ENCODE peak calls at places on chromosomes 6 and 20, in seven cellular contexts. N is fibroblast of lung; L is BE2C; B is CD8-positive, alpha-beta T cell; K is bronchial epithelial cell; C is Peyer's patch; P is mesenchymal stem cell. F is an unnamed sample. For H3K36me3, the result is how much of the 10 kb centered on the place peaks cover.

GRCh38 chr6:14724546-14724945 is 521.3 kb upstream of the JARID2 start:
- DNase-seq in B (no peak), C (no peak), P (no peak), L (no peak), K (no peak), N (no peak), F (no peak)

GRCh38 chr6:111628117-111628866 is 22.6 kb upstream of the TRAF3IP2 start:
- DNase-seq in C (no peak), B (no peak), N (peak), L (no peak), P (no peak), K (no peak), F (no peak)

GRCh38 chr6:34027445-34027936 is 118.4 kb downstream of the GRM4 start:
- DNase-seq in C (peak), P (peak), K (peak), B (peak), N (peak), L (peak), F (peak)

GRCh38 chr6:16238057-16238657 is at the start of gene GMPR:
- DNase-seq in K (no peak), P (peak), B (peak), N (peak), C (peak), L (peak), F (peak)

GRCh38 chr6:158815915-158816314 is 3.3 kb downstream of the EZR start:
- DNase-seq in K (no peak), N (no peak), B (no peak), C (no peak), L (no peak), P (no peak), F (no peak)

GRCh38 chr20:38975539-38976120 is 13.5 kb downstream of the DHX35 start:
- DNase-seq in B (no peak), K (no peak), L (no peak), N (no peak), P (no peak), C (no peak), F (no peak)

GRCh38 chr20:18256440-18257090 is 31.8 kb upstream of the ZNF133 start:
- DNase-seq in P (no peak), L (no peak), C (no peak), B (no peak), N (no peak), K (no peak), F (no peak)

GRCh38 chr20:8067082-8067481 is 47.5 kb upstream of the TMX4 start:
- DNase-seq in P (no peak), K (no peak), B (no peak), C (no peak), N (no peak), L (no peak), F (no peak)

GRCh38 chr20:24918579-24919566 is 30.2 kb upstream of the CST7 start:
- DNase-seq in N (no peak), C (no peak), B (no peak), K (no peak), L (no peak), P (no peak), F (no peak)

GRCh38 chr20:41002842-41003142 is 25.8 kb upstream of the TOP1 start:
- DNase-seq in K (no peak), L (no peak), B (no peak), N (no peak), C (no peak), P (no peak), F (no peak)

GRCh38 chr20:31695849-31696804 is 26.5 kb downstream of the BCL2L1 start:
- DNase-seq in K (peak), N (peak), B (no peak), P (peak), C (peak), L (no peak), F (no peak)

GRCh38 chr6:18260448-18261106 is 3.8 kb downstream of the DEK start:
- DNase-seq in K (peak), B (no peak), P (peak), N (peak), C (no peak), L (no peak), F (peak)

GRCh38 chr6:38671885-38672467 is 31.0 kb downstream of the GLO1 start:
- DNase-seq in K (peak), C (peak), L (peak), N (peak), P (peak), B (no peak), F (peak)

GRCh38 chr6:170290306-170291128 is at the start of gene DLL1:
- DNase-seq in N (no peak), K (peak), C (peak), L (peak), P (peak), B (no peak), F (peak)

GRCh38 chr6:159169193-159169555 is at the start of gene FNDC1:
- DNase-seq in K (no peak), L (peak), B (no peak), N (no peak), C (peak), P (peak), F (no peak)

GRCh38 chr6:14857501-14857900 is 388.4 kb upstream of the JARID2 start:
- DNase-seq in B (peak), C (peak), L (no peak), K (no peak), P (no peak), N (no peak), F (no peak)

GRCh38 chr20:35010405-35011192 is 54.9 kb downstream of the MYH7B start:
- DNase-seq in B (no peak), K (no peak), C (peak), N (no peak), L (no peak), P (no peak), F (no peak)

GRCh38 chr6:160489091-160489490 is 140.9 kb downstream of the SLC22A3 start:
- DNase-seq in N (no peak), C (no peak), B (no peak), L (no peak), P (no peak), K (no peak), F (no peak)

GRCh38 chr6:45654673-45655072 is 276.9 kb upstream of the SUPT3H start:
- DNase-seq in N (no peak), L (no peak), P (peak), B (no peak), C (no peak), K (no peak), F (no peak)

GRCh38 chr6:20610636-20611200 is 76.5 kb downstream of the CDKAL1 start:
- DNase-seq in C (no peak), L (no peak), N (peak), P (no peak), B (no peak), K (no peak), F (no peak)

GRCh38 chr20:33709398-33709797 is 10.7 kb downstream of the PXMP4 start:
- DNase-seq in L (no peak), B (no peak), P (peak), N (no peak), C (no peak), K (no peak), F (no peak)

GRCh38 chr20:48711696-48712464 is 115.9 kb downstream of the PREX1 start:
- DNase-seq in B (no peak), C (no peak), K (no peak), N (no peak), P (no peak), L (no peak), F (no peak)

GRCh38 chr6:16496982-16497823 is 258.8 kb downstream of the GMPR start:
- DNase-seq in K (no peak), L (no peak), N (peak), C (no peak), B (no peak), P (peak), F (no peak)

GRCh38 chr6:121247386-121247785 is 86.9 kb downstream of the TBC1D32 start:
- DNase-seq in K (no peak), L (no peak), N (peak), B (no peak), C (no peak), P (peak), F (no peak)

GRCh38 chr6:142846883-142847287 is 98.1 kb downstream of the HIVEP2 start:
- DNase-seq in K (peak), L (no peak), N (peak), P (peak), B (no peak), C (no peak), F (peak)

GRCh38 chr20:62356948-62357667 is 10.0 kb downstream of the LAMA5 start:
- DNase-seq in B (no peak), C (no peak), L (peak), P (peak), N (peak), K (peak), F (peak)

GRCh38 chr6:127186889-127187288 is 68.4 kb downstream of the RSPO3 start:
- DNase-seq in L (peak), B (peak), P (no peak), N (no peak), C (peak), K (peak), F (peak)

GRCh38 chr6:147508073-147508870 is at the start of gene SAMD5:
- DNase-seq in P (peak), K (peak), B (no peak), N (peak), C (peak), L (peak), F (peak)

GRCh38 chr6:4612636-4613171 is 163.5 kb upstream of the CDYL start:
- DNase-seq in C (no peak), B (no peak), P (peak), N (peak), K (no peak), L (no peak), F (no peak)

GRCh38 chr20:62774762-62775161 is 21.5 kb upstream of the MRGBP start:
- DNase-seq in P (no peak), K (no peak), B (no peak), L (no peak), N (no peak), C (no peak), F (no peak)

GRCh38 chr6:162099685-162100084 is 627.9 kb downstream of the PRKN start:
- DNase-seq in P (peak), N (peak), C (no peak), K (peak), L (no peak), B (no peak), F (peak)

GRCh38 chr6:73610444-73611275 is 43.1 kb downstream of the SLC17A5 start:
- DNase-seq in L (no peak), C (no peak), B (no peak), P (peak), K (peak), N (peak), F (no peak)

GRCh38 chr20:16675165-16675564 is 54.7 kb upstream of the SNRPB2 start:
- DNase-seq in C (no peak), P (no peak), B (no peak), K (no peak), L (no peak), N (no peak), F (no peak)

GRCh38 chr20:62830821-62831220 is 14.0 kb downstream of the COL9A3 start:
- DNase-seq in B (no peak), L (peak), C (no peak), P (no peak), K (no peak), N (no peak), F (peak)

GRCh38 chr6:7910654-7911344 is at the start of gene TXNDC5:
- DNase-seq in B (peak), L (peak), C (peak), P (peak), K (peak), N (peak), F (peak)

GRCh38 chr6:45488884-45489283 is 111.2 kb upstream of the SUPT3H start:
- DNase-seq in P (no peak), B (no peak), N (no peak), C (no peak), L (no peak), K (no peak), F (no peak)

GRCh38 chr6:77015350-77015749 is 447.9 kb downstream of the HTR1B start:
- DNase-seq in B (no peak), L (no peak), K (peak), C (no peak), P (peak), N (peak), F (peak)

GRCh38 chr6:72321741-72322140 is 300.1 kb upstream of the KCNQ5 start:
- DNase-seq in P (no peak), K (peak), N (peak), L (no peak), C (no peak), B (no peak), F (peak)

DNA sequence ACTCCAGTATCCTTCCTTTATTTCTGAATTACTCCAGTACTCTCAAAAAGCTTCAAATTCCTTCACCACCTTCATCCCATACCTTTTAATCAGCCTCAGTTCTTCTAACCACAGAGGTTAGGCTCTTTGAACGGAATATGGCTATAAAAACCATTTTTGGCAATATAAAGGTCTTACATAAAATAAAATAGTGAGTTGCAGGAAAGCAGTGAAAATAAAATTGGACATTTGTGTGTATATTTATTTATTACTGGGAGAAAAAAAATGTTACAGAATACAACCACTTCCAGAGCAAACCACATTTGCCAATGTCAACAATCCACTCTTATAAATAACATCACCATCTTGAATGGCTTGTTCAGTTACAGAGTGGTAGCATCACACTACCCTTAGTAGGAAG is 7.7 kb downstream of the HDDC2 start:
- DNase-seq in K (no peak), N (no peak), P (no peak), L (no peak), B (no peak), C (no peak), F (no peak)
- H3K36me3 ChIP-seq in K (under half), N (under half), P (under half), L (under half), B (under half), C (under half), F (under half)

DNA sequence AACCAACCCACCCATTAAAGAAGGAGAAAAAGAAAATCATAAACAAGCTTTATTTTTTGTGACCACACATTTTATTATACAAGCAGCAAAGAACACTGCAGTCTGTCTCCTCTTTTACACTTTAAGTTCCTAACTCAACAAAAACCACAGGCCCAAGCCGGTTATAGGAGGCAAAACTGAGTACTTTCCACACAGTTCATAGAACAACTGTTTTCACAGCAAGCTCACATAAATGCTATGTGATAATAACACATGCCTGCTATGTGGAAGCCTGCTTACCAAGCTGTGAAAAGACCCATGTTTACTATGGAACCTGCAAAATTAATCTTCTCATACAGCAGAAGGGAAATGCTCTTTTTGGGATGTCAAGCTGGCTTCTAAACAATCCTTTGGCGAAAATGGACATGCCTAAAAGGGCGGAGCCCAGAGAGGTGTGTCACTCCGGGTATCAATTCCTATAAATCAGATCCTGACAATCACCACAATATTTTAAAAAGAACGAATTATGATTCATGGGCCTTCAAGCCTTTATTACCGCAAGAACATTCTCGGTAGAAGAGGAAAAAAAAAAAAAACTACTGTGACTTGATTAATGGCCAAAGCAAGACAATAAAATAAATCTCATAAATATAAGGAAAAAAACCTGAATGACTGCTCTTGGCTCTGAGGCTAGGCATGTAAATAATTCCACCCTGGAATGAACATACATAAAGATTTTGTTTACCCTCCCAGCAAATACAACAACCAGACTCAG is 2.6 kb downstream of the TRERF1 start:
- DNase-seq in B (no peak), P (no peak), C (no peak), K (peak), N (peak), L (no peak), F (no peak)
- H3K4me3 ChIP-seq in B (peak), P (peak), C (no peak), K (no peak), N (peak), L (peak), F (no peak)

GRCh38 chr20:36624068-36624813 is 18.7 kb downstream of the RAB5IF start:
- DNase-seq in K (peak), N (no peak), L (no peak), B (no peak), P (no peak), C (peak), F (no peak)

GRCh38 chr20:36628076-36628475 is 17.9 kb downstream of the SLA2 start:
- DNase-seq in N (peak), P (peak), K (no peak), L (no peak), B (no peak), C (no peak), F (no peak)

GRCh38 chr20:36623444-36623843 is 17.9 kb downstream of the RAB5IF start:
- DNase-seq in K (no peak), P (no peak), C (no peak), L (no peak), N (no peak), B (no peak), F (no peak)

GRCh38 chr20:36620917-36621316 is 15.3 kb downstream of the RAB5IF start:
- DNase-seq in K (no peak), B (no peak), P (no peak), N (no peak), C (no peak), L (no peak), F (no peak)

DNA sequence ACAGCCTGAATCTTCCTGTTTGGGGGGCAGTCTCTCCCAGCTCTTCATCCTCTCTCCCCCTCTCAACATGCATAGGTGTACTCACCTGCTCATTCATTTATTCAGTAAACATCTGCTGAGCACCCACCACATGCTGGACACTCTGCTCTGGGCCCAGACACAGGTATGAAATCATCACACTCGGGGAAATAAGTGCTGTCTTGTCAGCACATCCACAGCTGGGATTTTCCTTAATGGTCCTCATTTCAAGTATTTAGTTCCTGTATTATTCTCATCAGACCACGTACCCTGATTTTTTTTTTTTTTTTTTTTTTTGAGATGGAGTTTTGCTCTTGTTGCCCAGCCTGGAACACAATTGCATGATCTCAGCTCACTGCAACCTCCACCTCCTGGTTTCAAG is 19.3 kb downstream of the RAB5IF start:
- DNase-seq in B (no peak), N (no peak), P (no peak), C (no peak), L (no peak), K (no peak), F (no peak)
- H3K36me3 ChIP-seq in B (under half), N (under half), P (under half), C (under half), L (under half), K (under half), F (under half)

GRCh38 chr6:37500294-37500608 is 558 bp upstream of the CCDC167 start:
- DNase-seq in C (no peak), K (no peak), P (no peak), B (no peak), L (no peak), N (no peak), F (no peak)
- H3K4me3 ChIP-seq in C (no peak), K (peak), P (peak), B (peak), L (peak), N (no peak), F (peak)

F was measured in SJCRH30.